ENCODE peak calls at places on chromosomes 4 and X, in seven cellular contexts. G is EH, Y is type B pancreatic cell, E is GM23338, D is skeletal muscle cell, W is aorta, V is RKO. I is an unnamed sample.

GRCh38 chrX:39439910-39440733 is 638.9 kb downstream of the MID1IP1 start:
- DNase-seq in G (no peak), Y (no peak), E (no peak), D (no peak), W (no peak), V (no peak), I (no peak)

GRCh38 chr4:96093057-96093456 is 253.2 kb downstream of the PDHA2 start:
- DNase-seq in G (no peak), Y (no peak), E (no peak), D (no peak), W (no peak), V (no peak), I (no peak)

GRCh38 chrX:24668111-24668510 is 21.0 kb upstream of the PCYT1B start:
- DNase-seq in G (no peak), Y (no peak), E (no peak), D (no peak), W (no peak), V (no peak), I (no peak)

GRCh38 chr4:163649557-163650091 is 155.1 kb downstream of the TMA16 start:
- DNase-seq in G (no peak), Y (no peak), E (no peak), D (no peak), W (no peak), V (no peak), I (no peak)

GRCh38 chr4:155781432-155781831 is 22.6 kb downstream of the GUCY1B1 start:
- DNase-seq in G (no peak), Y (no peak), E (no peak), D (no peak), W (no peak), V (no peak), I (no peak)

GRCh38 chrX:119758682-119759332 is 419 bp downstream of the SOWAHD start:
- DNase-seq in G (peak; percentile 27), Y (no peak), E (peak; percentile 36), D (no peak), W (peak; percentile 62), V (no peak), I (no peak)

GRCh38 chrX:22686138-22686541 is 313.6 kb upstream of the DDX53 start:
- DNase-seq in G (peak; percentile 42), Y (no peak), E (no peak), D (peak; percentile 89), W (no peak), V (no peak), I (peak; percentile 87)

GRCh38 chrX:20623448-20623847 is 356.7 kb upstream of the RPS6KA3 start:
- DNase-seq in G (peak; percentile 1), Y (no peak), E (no peak), D (peak; percentile 15), W (no peak), V (peak; percentile 39), I (no peak)

GRCh38 chr4:152304220-152304619 is 231.7 kb downstream of the FBXW7 start:
- DNase-seq in G (peak; percentile 17), Y (no peak), E (no peak), D (peak; percentile 55), W (no peak), V (no peak), I (no peak)

GRCh38 chr4:25900310-25900709 is 13.7 kb upstream of the SMIM20 start:
- DNase-seq in G (peak; percentile 61), Y (no peak), E (no peak), D (no peak), W (no peak), V (peak; percentile 22), I (no peak)

GRCh38 chrX:153539171-153539978 is 21.9 kb downstream of the ATP2B3 start:
- DNase-seq in G (peak; percentile 65), Y (peak; percentile 82), E (peak; percentile 69), D (no peak), W (peak; percentile 78), V (peak; percentile 68), I (peak; percentile 91)

GRCh38 chr4:156673483-156673882 is 298.1 kb downstream of the PDGFC start:
- DNase-seq in G (peak; percentile 68), Y (no peak), E (no peak), D (peak; percentile 55), W (no peak), V (no peak), I (no peak)

GRCh38 chr4:176340871-176341685 is 21.3 kb downstream of the SPCS3 start:
- DNase-seq in G (peak; percentile 64), Y (no peak), E (peak; percentile 57), D (no peak), W (no peak), V (peak; percentile 48), I (no peak)

I was measured in osteocyte.